ENCODE peak calls at places on chromosomes 12 and 14, in nine cellular contexts. T is naive thymus-derived CD4-positive, alpha-beta T cell; Z is GM13977; A is pons; X is activated CD8-positive, alpha-beta T cell treated with anti-CD3 and anti-CD28 coated beads for 36 hours; U is colonic mucosa; I is tibial artery; H is bronchial epithelial cell; P is activated CD4-positive, alpha-beta T cell treated with anti-CD3 and anti-CD28 coated beads, Interleukin-2, amount 50 U/mL, for 1 hour. O is an unnamed sample.
A peak's percentile ranks its signal among the peaks of the same experiment; 100 is the strongest.

GRCh38 chr14:89365071-89365801 is 51.8 kb downstream of the FOXN3 start:
- DNase-seq in T (peak; percentile 39), Z (peak; percentile 73), A (peak; percentile 72), X (peak; percentile 73), U (peak; percentile 42), I (peak; percentile 33), H (no peak), P (peak; percentile 39), O (peak; percentile 69)

GRCh38 chr12:91441996-91442395 is 259.4 kb upstream of the DCN start:
- DNase-seq in T (no peak), Z (no peak), A (peak; percentile 27), X (no peak), U (no peak), I (no peak), H (no peak), P (no peak), O (no peak)

GRCh38 chr14:26330982-26331381 is 266.9 kb downstream of the NOVA1 start:
- DNase-seq in T (no peak), Z (no peak), A (no peak), X (no peak), U (no peak), I (no peak), H (no peak), P (no peak), O (no peak)

GRCh38 chr14:39102265-39102968 is 618 bp downstream of the SEC23A start:
- DNase-seq in T (no peak), Z (peak; percentile 18), A (peak; percentile 52), X (peak; percentile 8), U (peak; percentile 84), I (no peak), H (peak; percentile 24), P (no peak), O (peak; percentile 20)

GRCh38 chr12:57864811-57865751 is 18.6 kb upstream of the CTDSP2 start:
- DNase-seq in T (peak; percentile 68), Z (peak; percentile 77), A (no peak), X (peak; percentile 87), U (peak; percentile 78), I (peak; percentile 79), H (peak; percentile 78), P (peak; percentile 48), O (peak; percentile 59)

GRCh38 chr14:96089401-96089800 is 50.2 kb downstream of the C14orf132 start:
- DNase-seq in T (no peak), Z (no peak), A (no peak), X (no peak), U (no peak), I (no peak), H (no peak), P (no peak), O (no peak)

GRCh38 chr14:37595809-37596595 is 573 bp downstream of the TTC6 start:
- DNase-seq in T (peak; percentile 58), Z (peak; percentile 80), A (no peak), X (peak; percentile 88), U (peak; percentile 94), I (no peak), H (peak; percentile 94), P (peak; percentile 39), O (no peak)

GRCh38 chr12:28884861-28885260 is 264.2 kb upstream of the FAR2 start:
- DNase-seq in T (no peak), Z (no peak), A (no peak), X (no peak), U (no peak), I (no peak), H (no peak), P (no peak), O (no peak)

GRCh38 chr12:132827763-132828703 is 636 bp downstream of the GOLGA3 start:
- DNase-seq in T (peak; percentile 31), Z (peak; percentile 67), A (peak; percentile 16), X (peak; percentile 66), U (peak; percentile 76), I (peak; percentile 25), H (peak; percentile 72), P (no peak), O (no peak)

GRCh38 chr14:61113561-61113960 is 132.5 kb downstream of the SLC38A6 start:
- DNase-seq in T (no peak), Z (no peak), A (no peak), X (no peak), U (no peak), I (no peak), H (no peak), P (no peak), O (no peak)

GRCh38 chr14:64417042-64417770 is 29.1 kb downstream of the MTHFD1 start:
- DNase-seq in T (no peak), Z (no peak), A (no peak), X (no peak), U (no peak), I (no peak), H (no peak), P (no peak), O (no peak)

GRCh38 chr14:88562831-88563686 is at the start of gene ZC3H14:
- DNase-seq in T (peak; percentile 91), Z (peak; percentile 95), A (peak; percentile 81), X (peak; percentile 89), U (peak; percentile 85), I (peak; percentile 74), H (peak; percentile 68), P (peak; percentile 82), O (peak; percentile 90)

GRCh38 chr12:39127401-39127800 is 222.0 kb upstream of the CPNE8 start:
- DNase-seq in T (no peak), Z (no peak), A (no peak), X (no peak), U (peak; percentile 43), I (no peak), H (peak; percentile 90), P (no peak), O (no peak)

GRCh38 chr14:59630281-59630963 is 53.8 kb upstream of the CCDC175 start:
- DNase-seq in T (no peak), Z (no peak), A (peak; percentile 14), X (peak; percentile 7), U (no peak), I (no peak), H (no peak), P (no peak), O (peak; percentile 60)

GRCh38 chr12:98532687-98533304 is 17.4 kb downstream of the TMPO start:
- DNase-seq in T (no peak), Z (no peak), A (no peak), X (no peak), U (no peak), I (no peak), H (peak; percentile 65), P (no peak), O (no peak)

GRCh38 chr12:11727133-11727664 is 77.7 kb downstream of the ETV6 start:
- DNase-seq in T (peak; percentile 66), Z (no peak), A (no peak), X (peak; percentile 78), U (no peak), I (no peak), H (no peak), P (peak; percentile 44), O (no peak)

GRCh38 chr12:23662966-23663365 is 286.5 kb downstream of the SOX5 start:
- DNase-seq in T (no peak), Z (no peak), A (peak; percentile 35), X (no peak), U (no peak), I (peak; percentile 25), H (no peak), P (no peak), O (peak; percentile 27)

GRCh38 chr12:52395761-52396434 is 10.2 kb downstream of the KRT82 start:
- DNase-seq in T (no peak), Z (no peak), A (no peak), X (peak; percentile 28), U (peak; percentile 40), I (no peak), H (peak; percentile 35), P (no peak), O (no peak)

GRCh38 chr14:86935241-86935640 is 1057.7 kb downstream of the GALC start:
- DNase-seq in T (no peak), Z (no peak), A (no peak), X (no peak), U (no peak), I (no peak), H (no peak), P (no peak), O (no peak)

GRCh38 chr12:74370608-74371216 is 166.9 kb upstream of the ATXN7L3B start:
- DNase-seq in T (no peak), Z (no peak), A (no peak), X (no peak), U (no peak), I (no peak), H (no peak), P (no peak), O (no peak)

GRCh38 chr14:81231540-81231939 is 10.8 kb upstream of the GTF2A1 start:
- DNase-seq in T (no peak), Z (no peak), A (no peak), X (no peak), U (no peak), I (no peak), H (no peak), P (no peak), O (no peak)